ENCODE peak calls at places on chromosomes 3 and 15, in six cellular contexts. Q, I, M, X, L and H are unnamed samples.

GRCh38 chr3:61155701-61156292 is 95.5 kb downstream of the FHIT start:
- DNase-seq in I (peak; percentile 21), X (no peak), M (no peak), Q (no peak), L (no peak), H (no peak)

GRCh38 chr15:56772868-56773639 is 39.7 kb upstream of the ZNF280D start:
- DNase-seq in M (peak; percentile 48), I (no peak), Q (no peak), X (no peak), L (peak; percentile 86), H (no peak)

GRCh38 chr3:21722301-21722700 is 28.7 kb downstream of the ZNF385D start:
- DNase-seq in X (no peak), I (no peak), Q (no peak), M (no peak), L (no peak), H (no peak)

GRCh38 chr3:36989000-36989399 is 3.9 kb downstream of the EPM2AIP1 start:
- DNase-seq in L (no peak), X (no peak), Q (no peak), I (no peak), M (no peak), H (no peak)

GRCh38 chr15:77032647-77033416 is 37.9 kb downstream of the PSTPIP1 start:
- DNase-seq in Q (no peak), I (no peak), L (no peak), X (peak; percentile 2), M (no peak), H (no peak)

GRCh38 chr3:183464480-183464879 is 36.1 kb upstream of the MCF2L2 start:
- DNase-seq in L (peak; percentile 78), X (no peak), I (no peak), Q (no peak), M (no peak), H (no peak)

GRCh38 chr3:114706591-114707224 is 412.9 kb downstream of the TIGIT start:
- DNase-seq in Q (peak; percentile 20), L (peak; percentile 94), M (peak; percentile 59), X (no peak), I (no peak), H (peak; percentile 74)

GRCh38 chr3:61618871-61619270 is 57.5 kb downstream of the PTPRG start:
- DNase-seq in X (no peak), L (no peak), I (no peak), M (no peak), Q (no peak), H (no peak)

GRCh38 chr3:30233924-30234666 is 372.3 kb upstream of the TGFBR2 start:
- DNase-seq in Q (no peak), I (no peak), M (no peak), X (no peak), L (no peak), H (no peak)

GRCh38 chr15:65529754-65530317 is 427 bp upstream of the HACD3 start:
- DNase-seq in I (no peak), M (no peak), X (no peak), L (no peak), Q (no peak), H (no peak)

GRCh38 chr3:172882563-172882962 is 132.0 kb downstream of the ECT2 start:
- DNase-seq in I (no peak), M (no peak), L (no peak), X (no peak), Q (no peak), H (no peak)

GRCh38 chr3:95705786-95706418 is 1108.5 kb upstream of the EPHA6 start:
- DNase-seq in M (no peak), I (no peak), X (no peak), L (peak; percentile 5), Q (no peak), H (no peak)

GRCh38 chr15:96374494-96374893 is 44.0 kb downstream of the NR2F2 start:
- DNase-seq in Q (no peak), X (no peak), M (no peak), L (no peak), I (no peak), H (no peak)

GRCh38 chr3:129572603-129573002 is 29.6 kb downstream of the H1-8 start:
- DNase-seq in I (no peak), Q (no peak), X (no peak), M (no peak), L (no peak), H (no peak)

GRCh38 chr3:122245513-122246174 is 62.2 kb downstream of the CASR start:
- DNase-seq in X (no peak), M (peak; percentile 1), Q (no peak), L (no peak), I (no peak), H (no peak)

GRCh38 chr3:173814809-173815208 is 417.3 kb downstream of the NLGN1 start:
- DNase-seq in Q (no peak), M (no peak), X (no peak), L (no peak), I (no peak), H (no peak)

GRCh38 chr3:193827039-193827669 is 234.1 kb downstream of the OPA1 start:
- DNase-seq in I (no peak), Q (no peak), M (no peak), L (no peak), X (no peak), H (no peak)

GRCh38 chr3:141227752-141228151 is 3.9 kb upstream of the PXYLP1 start:
- DNase-seq in M (peak; percentile 42), I (no peak), X (no peak), Q (no peak), L (no peak), H (no peak)

GRCh38 chr3:142028174-142028833 is 121.0 kb downstream of the TFDP2 start:
- DNase-seq in M (peak; percentile 85), X (peak; percentile 29), Q (peak; percentile 66), I (peak; percentile 58), L (no peak), H (peak; percentile 65)

GRCh38 chr3:53740946-53741345 is 105.3 kb downstream of the CHDH start:
- DNase-seq in L (no peak), I (no peak), X (no peak), Q (no peak), M (no peak), H (no peak)

GRCh38 chr15:58650102-58650501 is 99.4 kb downstream of the ADAM10 start:
- DNase-seq in L (no peak), I (no peak), X (no peak), M (no peak), Q (no peak), H (no peak)

GRCh38 chr15:84590406-84590805 is 10.4 kb upstream of the ZSCAN2 start:
- DNase-seq in M (peak; percentile 30), Q (no peak), I (no peak), L (no peak), X (no peak), H (no peak)

GRCh38 chr3:40719660-40720287 is 195.0 kb downstream of the ZNF621 start:
- DNase-seq in I (peak; percentile 29), M (no peak), X (no peak), L (peak; percentile 59), Q (no peak), H (no peak)

GRCh38 chr15:85726446-85726845 is 68.3 kb downstream of the KLHL25 start:
- DNase-seq in I (no peak), L (no peak), Q (no peak), X (no peak), M (no peak), H (no peak)

GRCh38 chr15:85725564-85725963 is 69.2 kb downstream of the KLHL25 start:
- DNase-seq in Q (no peak), X (no peak), I (no peak), M (no peak), L (no peak), H (no peak)

GRCh38 chr15:85727068-85727467 is 67.7 kb downstream of the KLHL25 start:
- DNase-seq in L (no peak), Q (no peak), I (no peak), X (no peak), M (no peak), H (no peak)

GRCh38 chr15:85733415-85733814 is 61.3 kb downstream of the KLHL25 start:
- DNase-seq in X (no peak), Q (no peak), M (no peak), I (no peak), L (no peak), H (no peak)

DNA sequence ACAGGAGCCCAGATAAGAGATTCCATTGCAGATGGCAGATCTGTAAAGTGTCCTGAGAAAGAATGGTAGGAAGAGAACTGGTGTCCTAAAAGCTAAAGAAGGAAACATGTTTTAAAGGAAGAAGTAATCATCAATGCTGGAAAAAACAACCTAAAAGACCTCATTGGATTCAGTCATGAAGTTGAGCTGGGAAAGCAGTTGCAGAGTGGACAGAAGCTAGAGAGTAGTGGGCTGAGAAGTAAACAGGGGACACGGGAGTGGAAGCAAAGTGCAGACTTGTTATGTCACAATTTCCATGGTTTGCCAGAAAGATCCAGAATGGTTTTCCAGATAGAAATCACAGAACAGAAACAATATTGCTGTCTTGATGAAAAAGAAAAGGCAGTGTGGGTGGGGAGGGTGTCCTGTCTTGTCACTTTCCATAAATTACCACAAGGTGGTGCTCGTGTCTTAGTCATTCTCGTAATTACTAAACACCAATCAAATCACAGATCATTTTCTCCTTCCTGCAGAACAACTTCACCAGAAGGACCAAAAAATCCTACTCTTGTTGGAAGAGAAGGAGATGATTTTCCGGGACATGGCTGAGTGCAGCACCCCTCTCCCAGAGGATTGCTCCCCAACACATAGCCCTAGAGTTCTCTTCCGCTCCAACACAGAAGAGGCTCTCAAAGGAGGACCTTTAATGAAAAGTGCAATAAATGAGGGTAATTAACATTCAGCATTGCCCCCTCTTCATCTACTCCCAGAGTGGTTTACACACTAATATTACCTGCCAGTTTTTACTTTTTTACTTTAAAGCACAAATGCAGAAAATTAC is 64.5 kb downstream of the KLHL25 start:
- DNase-seq in M (peak; percentile 56), L (peak; percentile 53), Q (no peak), I (peak; percentile 60), X (peak; percentile 45), H (no peak)
- TF ChIP-seq CTCF in M (peak; percentile 66), L (peak; percentile 83), Q (peak; percentile 57), I (peak; percentile 72), X (peak; percentile 87), H (peak; percentile 55)

GRCh38 chr3:103308921-103309320 is 874.1 kb downstream of the ZPLD1 start:
- DNase-seq in Q (no peak), L (no peak), X (no peak), I (no peak), M (no peak), H (no peak)
- TF ChIP-seq CTCF in Q (no peak), L (no peak), X (peak; percentile 46), I (no peak), M (peak; percentile 47), H (peak; percentile 20)

DNA sequence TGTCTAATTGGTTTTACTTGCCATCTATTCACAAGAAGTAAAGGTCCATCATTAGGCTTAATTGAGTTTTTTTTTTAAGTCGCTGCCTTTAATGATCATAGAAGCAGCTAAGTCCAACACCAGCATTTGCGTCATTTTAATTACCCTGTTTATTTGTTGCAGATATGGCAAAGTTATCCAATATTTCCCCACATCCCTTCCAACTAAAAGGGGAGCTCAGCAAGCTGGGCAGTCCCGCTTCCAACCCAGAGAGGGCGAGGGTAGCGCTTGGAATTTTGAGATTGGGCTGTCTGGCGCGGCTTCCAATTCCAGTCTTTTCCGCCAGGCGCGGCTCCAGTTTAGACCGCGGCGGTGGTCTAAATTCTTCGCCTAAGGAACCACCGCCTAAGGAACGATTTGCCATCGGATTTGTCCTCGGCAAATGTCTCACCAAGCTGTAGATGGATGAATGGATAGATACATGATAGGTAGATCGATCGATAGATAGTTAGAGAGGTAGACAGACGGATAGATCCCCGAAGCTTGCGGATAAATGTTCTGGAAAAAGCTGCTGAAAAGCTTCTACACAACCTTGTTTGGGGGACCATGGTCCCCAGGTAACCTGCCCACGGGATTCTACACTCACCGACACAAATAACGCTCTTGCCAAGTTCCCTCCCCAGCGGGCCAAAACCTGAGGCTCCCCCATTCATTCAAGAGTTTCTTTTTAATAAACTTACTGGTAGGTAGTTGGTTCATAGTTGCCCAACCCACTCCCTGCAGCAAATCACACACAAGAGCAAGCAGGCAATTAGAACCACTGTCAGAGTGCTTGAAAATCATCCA is 49.2 kb downstream of the ZIC4 start:
- DNase-seq in I (no peak), X (peak; percentile 55), L (no peak), Q (peak; percentile 3), M (no peak), H (no peak)
- TF ChIP-seq CTCF in I (no peak), X (peak; percentile 61), L (no peak), Q (peak; percentile 44), M (peak; percentile 40), H (no peak)

GRCh38 chr3:159929181-159929893 is 59.3 kb upstream of the IL12A start:
- DNase-seq in L (peak; percentile 80), X (no peak), M (peak; percentile 81), Q (peak; percentile 44), I (peak; percentile 29), H (peak; percentile 14)
- TF ChIP-seq CTCF in L (peak; percentile 80), X (no peak), M (peak; percentile 73), Q (peak; percentile 51), I (peak; percentile 23), H (peak; percentile 37)